ENCODE peak calls at places on chromosome 22, in four cellular contexts. K is NCI-H1105, L is T-helper 1 cell, M is AG08396. J is an unnamed sample.

GRCh38 chr22:19734837-19735382 is 11.6 kb downstream of the GP1BB start:
- DNase-seq in M (no peak), L (no peak), K (no peak), J (no peak)

GRCh38 chr22:36423461-36424404 is 36.0 kb upstream of the MYH9 start:
- DNase-seq in L (no peak), K (no peak), M (no peak), J (no peak)

GRCh38 chr22:37484115-37485005 is 1.8 kb downstream of the MFNG start:
- DNase-seq in K (no peak), M (no peak), L (peak; percentile 72), J (peak; percentile 77)

GRCh38 chr22:50488886-50489285 is 2.2 kb downstream of the MIOX start:
- DNase-seq in M (no peak), K (no peak), L (no peak), J (no peak)

GRCh38 chr22:26753125-26753862 is 95.9 kb downstream of the MIAT start:
- DNase-seq in K (no peak), L (no peak), M (no peak), J (no peak)

GRCh38 chr22:38567531-38568245 is 2.3 kb downstream of the DMC1 start:
- DNase-seq in L (no peak), M (no peak), K (no peak), J (no peak)

GRCh38 chr22:44545773-44546172 is 47.7 kb upstream of the RTL6 start:
- DNase-seq in K (no peak), M (no peak), L (no peak), J (no peak)

GRCh38 chr22:20585640-20586402 is 78.4 kb downstream of the MED15 start:
- DNase-seq in L (no peak), M (no peak), K (no peak), J (no peak)

GRCh38 chr22:26786398-26786797 is 129.0 kb downstream of the MIAT start:
- DNase-seq in K (no peak), L (no peak), M (no peak), J (no peak)

GRCh38 chr22:23215294-23216204 is 35.2 kb downstream of the BCR start:
- DNase-seq in K (no peak), L (no peak), M (peak; percentile 53), J (no peak)

GRCh38 chr22:41661088-41661487 is 27.6 kb downstream of the SNU13 start:
- DNase-seq in K (no peak), L (no peak), M (no peak), J (no peak)